ENCODE peak calls at places on chromosomes 13 and 19, in four cellular contexts. One of them, this sample, is unnamed. For H3K9me3, the result is how much of the 10 kb centered on the place peaks cover.

GRCh38 chr19:3760871-3761361 is 576 bp downstream of the APBA3 start:
- DNase-seq in HCT116: no peak
- DNase-seq in K562: peak
- DNase-seq in HepG2: no peak
- DNase-seq in this sample: no peak

GRCh38 chr19:39402417-39403297 is 4.0 kb upstream of the ZFP36 start:
- DNase-seq in HCT116: peak
- DNase-seq in K562: peak
- DNase-seq in HepG2: no peak
- DNase-seq in this sample: peak

GRCh38 chr13:102620512-102620911 is 23.7 kb downstream of the TPP2 start:
- DNase-seq in HCT116: no peak
- DNase-seq in K562: no peak
- DNase-seq in HepG2: no peak
- DNase-seq in this sample: no peak

GRCh38 chr19:6216236-6216995 is 63.4 kb downstream of the MLLT1 start:
- DNase-seq in HCT116: no peak
- DNase-seq in K562: no peak
- DNase-seq in HepG2: no peak
- DNase-seq in this sample: no peak

GRCh38 chr13:48573213-48573612 is 40.3 kb upstream of the RCBTB2 start:
- DNase-seq in HCT116: no peak
- DNase-seq in K562: no peak
- DNase-seq in HepG2: no peak
- DNase-seq in this sample: no peak

GRCh38 chr19:19405919-19406877 is 723 bp downstream of the GATAD2A start:
- DNase-seq in HCT116: no peak
- DNase-seq in K562: peak
- DNase-seq in HepG2: no peak
- DNase-seq in this sample: no peak

GRCh38 chr19:8611890-8612806 is 1.6 kb upstream of the ADAMTS10 start:
- DNase-seq in HCT116: no peak
- DNase-seq in K562: no peak
- DNase-seq in HepG2: no peak
- DNase-seq in this sample: no peak

GRCh38 chr13:28494537-28494860 is 429 bp downstream of the FLT1 start:
- DNase-seq in HCT116: no peak
- DNase-seq in K562: no peak
- DNase-seq in HepG2: no peak
- DNase-seq in this sample: no peak

GRCh38 chr19:19545707-19546106 is 7.6 kb downstream of the CILP2 start:
- DNase-seq in HCT116: no peak
- DNase-seq in K562: no peak
- DNase-seq in HepG2: no peak
- DNase-seq in this sample: no peak

GRCh38 chr19:45451181-45451849 is 16.5 kb upstream of the FOSB start:
- DNase-seq in HCT116: no peak
- DNase-seq in K562: no peak
- DNase-seq in HepG2: no peak
- DNase-seq in this sample: no peak

GRCh38 chr13:28761586-28761985 is 42.8 kb upstream of the SLC46A3 start:
- DNase-seq in HCT116: no peak
- DNase-seq in K562: no peak
- DNase-seq in HepG2: no peak
- DNase-seq in this sample: no peak

GRCh38 chr19:20103091-20103501 is 25.3 kb downstream of the ZNF90 start:
- DNase-seq in HCT116: no peak
- DNase-seq in K562: no peak
- DNase-seq in HepG2: no peak
- DNase-seq in this sample: no peak

GRCh38 chr13:29935309-29935981 is 85.0 kb upstream of the UBL3 start:
- DNase-seq in HCT116: no peak
- DNase-seq in K562: no peak
- DNase-seq in HepG2: no peak
- DNase-seq in this sample: no peak

GRCh38 chr13:31023126-31023525 is 90.7 kb downstream of the TEX26 start:
- DNase-seq in HCT116: no peak
- DNase-seq in K562: no peak
- DNase-seq in HepG2: no peak
- DNase-seq in this sample: no peak

GRCh38 chr19:36213793-36214387 is 575 bp downstream of the ZNF565 start:
- DNase-seq in HCT116: no peak
- DNase-seq in K562: no peak
- DNase-seq in HepG2: no peak
- DNase-seq in this sample: no peak

GRCh38 chr13:35887028-35887666 is 244.0 kb downstream of the DCLK1 start:
- DNase-seq in HCT116: no peak
- DNase-seq in K562: no peak
- DNase-seq in HepG2: no peak
- DNase-seq in this sample: no peak

GRCh38 chr13:109416001-109416400 is 370.4 kb downstream of the IRS2 start:
- DNase-seq in HCT116: no peak
- DNase-seq in K562: peak
- DNase-seq in HepG2: no peak
- DNase-seq in this sample: no peak

GRCh38 chr13:49444517-49445395 is 682 bp downstream of the SETDB2 start:
- DNase-seq in HCT116: no peak
- DNase-seq in K562: peak
- DNase-seq in HepG2: peak
- DNase-seq in this sample: peak

GRCh38 chr13:36163809-36164308 is 32.7 kb upstream of the DCLK1 start:
- DNase-seq in HCT116: no peak
- DNase-seq in K562: peak
- DNase-seq in HepG2: no peak
- DNase-seq in this sample: no peak

GRCh38 chr19:11096210-11096841 is 7.1 kb downstream of the LDLR start:
- DNase-seq in HCT116: no peak
- DNase-seq in K562: no peak
- DNase-seq in HepG2: no peak
- DNase-seq in this sample: no peak

GRCh38 chr13:51646041-51646670 is 61.9 kb downstream of the WDFY2 start:
- DNase-seq in HCT116: no peak
- DNase-seq in K562: no peak
- DNase-seq in HepG2: no peak
- DNase-seq in this sample: no peak

GRCh38 chr19:3304871-3305423 is 61.4 kb upstream of the NFIC start:
- DNase-seq in HCT116: peak
- DNase-seq in K562: peak
- DNase-seq in HepG2: peak
- DNase-seq in this sample: no peak

GRCh38 chr13:97142452-97142851 is 79.7 kb upstream of the MBNL2 start:
- DNase-seq in HCT116: peak
- DNase-seq in K562: peak
- DNase-seq in HepG2: peak
- DNase-seq in this sample: no peak

GRCh38 chr19:55684946-55685681 is 10.1 kb downstream of the EPN1 start:
- DNase-seq in HCT116: no peak
- DNase-seq in K562: no peak
- DNase-seq in HepG2: no peak
- DNase-seq in this sample: no peak

GRCh38 chr19:50659318-50660082 is 10.3 kb downstream of the C19orf81 start:
- DNase-seq in HCT116: no peak
- DNase-seq in K562: no peak
- DNase-seq in HepG2: no peak
- DNase-seq in this sample: no peak

GRCh38 chr13:99004931-99005330 is 27.1 kb upstream of the DOCK9 start:
- DNase-seq in HCT116: no peak
- DNase-seq in K562: no peak
- DNase-seq in HepG2: no peak
- DNase-seq in this sample: no peak

GRCh38 chr13:34294483-34295129 is 476.7 kb downstream of the RFC3 start:
- DNase-seq in HCT116: no peak
- DNase-seq in K562: no peak
- DNase-seq in HepG2: no peak
- DNase-seq in this sample: no peak

GRCh38 chr13:101673360-101674105 is 221.1 kb downstream of the ITGBL1 start:
- DNase-seq in HCT116: no peak
- DNase-seq in K562: no peak
- DNase-seq in HepG2: no peak
- DNase-seq in this sample: no peak

GRCh38 chr19:31148671-31149070 is 200.6 kb downstream of the TSHZ3 start:
- DNase-seq in HCT116: no peak
- DNase-seq in K562: no peak
- DNase-seq in HepG2: no peak
- DNase-seq in this sample: no peak

GRCh38 chr19:13095934-13096890 is 6.4 kb downstream of the LYL1 start:
- DNase-seq in HCT116: no peak
- DNase-seq in K562: peak
- DNase-seq in HepG2: peak
- DNase-seq in this sample: no peak

GRCh38 chr19:6482343-6482686 is 728 bp upstream of the DENND1C start:
- DNase-seq in HCT116: no peak
- DNase-seq in K562: no peak
- DNase-seq in HepG2: no peak
- DNase-seq in this sample: no peak

GRCh38 chr19:2969104-2969504 is 8.3 kb upstream of the TLE6 start:
- DNase-seq in HCT116: no peak
- DNase-seq in K562: peak
- DNase-seq in HepG2: no peak
- DNase-seq in this sample: no peak

GRCh38 chr13:25213716-25214115 is 41.6 kb upstream of the AMER2 start:
- DNase-seq in HCT116: no peak
- DNase-seq in K562: no peak
- DNase-seq in HepG2: no peak
- DNase-seq in this sample: no peak

GRCh38 chr13:101623469-101624209 is 171.2 kb downstream of the ITGBL1 start:
- DNase-seq in HCT116: no peak
- DNase-seq in K562: no peak
- DNase-seq in HepG2: peak
- DNase-seq in this sample: no peak

GRCh38 chr19:5148794-5149190 is 179.9 kb downstream of the KDM4B start:
- DNase-seq in HCT116: no peak
- DNase-seq in K562: no peak
- DNase-seq in HepG2: no peak
- DNase-seq in this sample: no peak

GRCh38 chr19:34224996-34225658 is 29.2 kb upstream of the GARRE1 start:
- DNase-seq in HCT116: no peak
- DNase-seq in K562: no peak
- DNase-seq in HepG2: no peak
- DNase-seq in this sample: no peak

GRCh38 chr13:88068975-88069374 is 397.8 kb downstream of the SLITRK5 start:
- DNase-seq in HCT116: no peak
- DNase-seq in K562: peak
- DNase-seq in HepG2: peak
- DNase-seq in this sample: no peak
- TF ChIP-seq TCF7L2 in HCT116: no peak
- TF ChIP-seq TCF7L2 in K562: no peak
- TF ChIP-seq TCF7L2 in HepG2: no peak
- TF ChIP-seq TCF7L2 in this sample: no peak

GRCh38 chr19:53432088-53432661 is 391 bp downstream of the ZNF761 start:
- DNase-seq in HCT116: no peak
- DNase-seq in K562: peak
- DNase-seq in HepG2: no peak
- DNase-seq in this sample: no peak

DNA sequence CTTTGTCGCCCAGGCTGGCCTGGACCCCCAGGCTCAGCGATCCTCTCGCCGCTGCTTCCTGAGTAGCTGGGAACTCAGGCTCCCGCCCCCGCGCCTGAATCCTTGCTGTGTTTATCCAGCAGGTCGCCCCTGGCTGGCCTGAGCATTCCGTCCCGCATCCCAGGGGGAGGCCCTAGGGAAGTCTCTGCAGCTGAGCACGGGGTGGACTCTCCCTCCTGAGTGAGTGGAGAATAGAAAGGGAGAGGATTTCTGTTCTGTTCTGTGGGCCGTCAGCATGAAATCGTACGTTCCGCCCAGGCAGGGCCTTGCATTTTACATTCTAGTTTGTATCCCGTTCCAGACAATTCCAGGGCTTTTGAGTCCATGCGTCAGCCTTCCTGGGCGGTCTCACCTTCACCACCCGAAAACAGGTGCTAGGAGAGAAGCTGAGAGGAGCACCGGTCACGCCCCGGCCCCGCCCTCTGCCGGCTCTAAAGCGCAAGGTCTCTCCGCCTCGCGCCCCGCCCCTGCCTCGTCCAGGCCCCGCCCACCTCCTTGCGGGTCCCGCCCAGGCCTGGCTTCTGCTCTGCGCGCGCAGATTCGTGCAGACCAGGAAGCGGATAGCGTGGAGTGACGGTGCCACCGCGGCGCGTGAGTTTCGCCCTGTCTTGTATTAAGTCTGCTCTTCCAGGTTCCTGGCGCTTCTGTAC is at the start of gene ZNF761:
- DNase-seq in HCT116: peak
- DNase-seq in K562: peak
- DNase-seq in HepG2: peak
- DNase-seq in this sample: peak
- H3K9me3 ChIP-seq in HCT116: under half
- H3K9me3 ChIP-seq in K562: under half
- H3K9me3 ChIP-seq in HepG2: under half
- H3K9me3 ChIP-seq in this sample: under half

DNA sequence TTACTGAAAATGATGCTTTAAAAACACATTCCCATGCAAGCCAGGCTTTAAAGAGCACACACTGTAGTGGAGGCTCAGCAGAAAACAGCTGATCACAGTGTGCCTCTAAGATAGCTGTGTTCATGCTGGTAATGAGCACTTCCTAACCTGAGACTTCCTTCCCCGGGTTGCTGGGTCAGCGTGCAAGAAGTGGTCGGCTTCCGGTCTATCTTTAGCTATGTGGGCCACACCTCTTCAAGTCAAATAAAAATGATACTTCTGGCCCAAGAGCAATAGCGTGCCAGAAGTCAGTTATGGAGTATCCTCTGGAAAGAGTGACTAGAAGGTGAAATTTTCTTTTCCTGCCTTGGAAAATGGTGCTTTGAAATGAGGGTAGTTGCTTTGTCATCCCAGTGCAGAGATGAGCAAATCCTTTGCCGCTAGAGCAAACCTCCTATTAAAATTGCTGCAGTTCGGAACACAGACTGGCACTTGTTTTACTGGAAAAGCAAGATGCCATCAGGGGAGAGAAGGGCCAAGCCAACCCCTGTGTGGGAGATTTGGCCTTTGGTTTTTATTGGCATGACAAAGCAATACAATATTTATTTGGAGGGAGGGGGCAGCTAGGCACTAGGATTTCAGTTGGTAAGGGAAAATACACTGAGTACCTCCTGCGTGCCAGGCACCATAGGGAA is 64.2 kb downstream of the ARHGAP35 start:
- DNase-seq in HCT116: no peak
- DNase-seq in K562: peak
- DNase-seq in HepG2: no peak
- DNase-seq in this sample: no peak
- TF ChIP-seq TCF7L2 in HCT116: no peak
- TF ChIP-seq TCF7L2 in K562: no peak
- TF ChIP-seq TCF7L2 in HepG2: no peak
- TF ChIP-seq TCF7L2 in this sample: no peak

GRCh38 chr19:43847246-43847645 is 20.1 kb downstream of the ZNF283 start:
- DNase-seq in HCT116: no peak
- DNase-seq in K562: no peak
- DNase-seq in HepG2: no peak
- DNase-seq in this sample: no peak
- H3K9me3 ChIP-seq in HCT116: half or more
- H3K9me3 ChIP-seq in K562: under half
- H3K9me3 ChIP-seq in HepG2: half or more
- H3K9me3 ChIP-seq in this sample: half or more

This sample was measured in Panc1.